ENCODE peak calls at places on chromosomes 6 and 20, in ten cellular contexts. One of them, this sample, is unnamed.

GRCh38 chr20:16975682-16976081 is 227.5 kb downstream of the OTOR start:
- DNase-seq in stimulated activated CD8-positive, alpha-beta memory T cell treated with anti-CD3 and anti-CD28 coated beads, Interleukin-2, amount 100 ng/mL, for 1 hour: no peak
- DNase-seq in RKO: no peak
- DNase-seq in sigmoid colon: no peak
- DNase-seq in NCI-H345: no peak
- DNase-seq in Kasumi-1: no peak
- DNase-seq in NCI-H1436: no peak
- DNase-seq in T-helper 22 cell: no peak
- DNase-seq in M059J: no peak
- DNase-seq in SJSA1: no peak
- DNase-seq in this sample: no peak

GRCh38 chr6:5151295-5151954 is 66.3 kb downstream of the PPP1R3G start:
- DNase-seq in SJSA1: no peak
- DNase-seq in Kasumi-1: no peak
- DNase-seq in NCI-H1436: no peak
- DNase-seq in sigmoid colon: no peak
- DNase-seq in NCI-H345: no peak
- DNase-seq in M059J: no peak
- DNase-seq in RKO: no peak
- DNase-seq in T-helper 22 cell: no peak
- DNase-seq in stimulated activated CD8-positive, alpha-beta memory T cell treated with anti-CD3 and anti-CD28 coated beads, Interleukin-2, amount 100 ng/mL, for 1 hour: no peak
- DNase-seq in this sample: no peak

GRCh38 chr6:11972806-11973205 is 39.3 kb upstream of the HIVEP1 start:
- DNase-seq in T-helper 22 cell: no peak
- DNase-seq in sigmoid colon: no peak
- DNase-seq in SJSA1: no peak
- DNase-seq in stimulated activated CD8-positive, alpha-beta memory T cell treated with anti-CD3 and anti-CD28 coated beads, Interleukin-2, amount 100 ng/mL, for 1 hour: no peak
- DNase-seq in Kasumi-1: no peak
- DNase-seq in NCI-H345: no peak
- DNase-seq in M059J: no peak
- DNase-seq in RKO: no peak
- DNase-seq in NCI-H1436: no peak
- DNase-seq in this sample: peak

GRCh38 chr6:136640132-136640915 is 90.1 kb upstream of the MAP7 start:
- DNase-seq in Kasumi-1: no peak
- DNase-seq in stimulated activated CD8-positive, alpha-beta memory T cell treated with anti-CD3 and anti-CD28 coated beads, Interleukin-2, amount 100 ng/mL, for 1 hour: no peak
- DNase-seq in NCI-H345: peak
- DNase-seq in T-helper 22 cell: no peak
- DNase-seq in SJSA1: no peak
- DNase-seq in sigmoid colon: no peak
- DNase-seq in NCI-H1436: no peak
- DNase-seq in RKO: peak
- DNase-seq in M059J: no peak
- DNase-seq in this sample: no peak

GRCh38 chr6:42911171-42912021 is 4.5 kb upstream of the PTCRA start:
- DNase-seq in RKO: no peak
- DNase-seq in NCI-H345: no peak
- DNase-seq in SJSA1: no peak
- DNase-seq in sigmoid colon: no peak
- DNase-seq in M059J: no peak
- DNase-seq in Kasumi-1: no peak
- DNase-seq in stimulated activated CD8-positive, alpha-beta memory T cell treated with anti-CD3 and anti-CD28 coated beads, Interleukin-2, amount 100 ng/mL, for 1 hour: no peak
- DNase-seq in NCI-H1436: no peak
- DNase-seq in T-helper 22 cell: no peak
- DNase-seq in this sample: no peak

GRCh38 chr6:151448623-151449022 is 3.3 kb downstream of the RMND1 start:
- DNase-seq in sigmoid colon: no peak
- DNase-seq in Kasumi-1: no peak
- DNase-seq in RKO: no peak
- DNase-seq in NCI-H345: no peak
- DNase-seq in stimulated activated CD8-positive, alpha-beta memory T cell treated with anti-CD3 and anti-CD28 coated beads, Interleukin-2, amount 100 ng/mL, for 1 hour: no peak
- DNase-seq in T-helper 22 cell: no peak
- DNase-seq in NCI-H1436: no peak
- DNase-seq in M059J: peak
- DNase-seq in SJSA1: no peak
- DNase-seq in this sample: peak

GRCh38 chr6:164507197-164507957 is 802.0 kb downstream of the C6orf118 start:
- DNase-seq in stimulated activated CD8-positive, alpha-beta memory T cell treated with anti-CD3 and anti-CD28 coated beads, Interleukin-2, amount 100 ng/mL, for 1 hour: no peak
- DNase-seq in M059J: peak
- DNase-seq in sigmoid colon: no peak
- DNase-seq in NCI-H1436: no peak
- DNase-seq in T-helper 22 cell: no peak
- DNase-seq in Kasumi-1: no peak
- DNase-seq in RKO: no peak
- DNase-seq in NCI-H345: no peak
- DNase-seq in SJSA1: no peak
- DNase-seq in this sample: peak

GRCh38 chr6:74366634-74367033 is 670.6 kb downstream of the CD109 start:
- DNase-seq in SJSA1: peak
- DNase-seq in RKO: peak
- DNase-seq in sigmoid colon: no peak
- DNase-seq in NCI-H345: no peak
- DNase-seq in T-helper 22 cell: no peak
- DNase-seq in Kasumi-1: no peak
- DNase-seq in NCI-H1436: no peak
- DNase-seq in stimulated activated CD8-positive, alpha-beta memory T cell treated with anti-CD3 and anti-CD28 coated beads, Interleukin-2, amount 100 ng/mL, for 1 hour: no peak
- DNase-seq in M059J: peak
- DNase-seq in this sample: no peak

GRCh38 chr6:100775667-100776066 is 105.5 kb downstream of the ASCC3 start:
- DNase-seq in M059J: no peak
- DNase-seq in NCI-H345: no peak
- DNase-seq in Kasumi-1: peak
- DNase-seq in stimulated activated CD8-positive, alpha-beta memory T cell treated with anti-CD3 and anti-CD28 coated beads, Interleukin-2, amount 100 ng/mL, for 1 hour: no peak
- DNase-seq in RKO: no peak
- DNase-seq in SJSA1: no peak
- DNase-seq in NCI-H1436: no peak
- DNase-seq in sigmoid colon: no peak
- DNase-seq in T-helper 22 cell: no peak
- DNase-seq in this sample: no peak

GRCh38 chr6:38143191-38144154 is 323.9 kb downstream of the ZFAND3 start:
- DNase-seq in Kasumi-1: no peak
- DNase-seq in sigmoid colon: no peak
- DNase-seq in M059J: no peak
- DNase-seq in NCI-H1436: peak
- DNase-seq in stimulated activated CD8-positive, alpha-beta memory T cell treated with anti-CD3 and anti-CD28 coated beads, Interleukin-2, amount 100 ng/mL, for 1 hour: no peak
- DNase-seq in RKO: no peak
- DNase-seq in SJSA1: no peak
- DNase-seq in T-helper 22 cell: no peak
- DNase-seq in NCI-H345: no peak
- DNase-seq in this sample: peak

GRCh38 chr20:47350691-47351545 is 5.6 kb downstream of the ZMYND8 start:
- DNase-seq in M059J: no peak
- DNase-seq in Kasumi-1: no peak
- DNase-seq in stimulated activated CD8-positive, alpha-beta memory T cell treated with anti-CD3 and anti-CD28 coated beads, Interleukin-2, amount 100 ng/mL, for 1 hour: no peak
- DNase-seq in T-helper 22 cell: no peak
- DNase-seq in NCI-H1436: no peak
- DNase-seq in RKO: no peak
- DNase-seq in sigmoid colon: no peak
- DNase-seq in SJSA1: no peak
- DNase-seq in NCI-H345: no peak
- DNase-seq in this sample: no peak

GRCh38 chr6:157557541-157557940 is 176.6 kb downstream of the ZDHHC14 start:
- DNase-seq in NCI-H1436: no peak
- DNase-seq in Kasumi-1: peak
- DNase-seq in RKO: no peak
- DNase-seq in sigmoid colon: no peak
- DNase-seq in SJSA1: no peak
- DNase-seq in NCI-H345: no peak
- DNase-seq in T-helper 22 cell: no peak
- DNase-seq in stimulated activated CD8-positive, alpha-beta memory T cell treated with anti-CD3 and anti-CD28 coated beads, Interleukin-2, amount 100 ng/mL, for 1 hour: no peak
- DNase-seq in M059J: no peak
- DNase-seq in this sample: no peak

GRCh38 chr20:61413752-61414151 is 161.7 kb downstream of the CDH4 start:
- DNase-seq in Kasumi-1: no peak
- DNase-seq in NCI-H1436: no peak
- DNase-seq in SJSA1: no peak
- DNase-seq in stimulated activated CD8-positive, alpha-beta memory T cell treated with anti-CD3 and anti-CD28 coated beads, Interleukin-2, amount 100 ng/mL, for 1 hour: no peak
- DNase-seq in T-helper 22 cell: no peak
- DNase-seq in RKO: no peak
- DNase-seq in NCI-H345: no peak
- DNase-seq in sigmoid colon: no peak
- DNase-seq in M059J: no peak
- DNase-seq in this sample: no peak

GRCh38 chr20:35601021-35601973 is 14.3 kb upstream of the SPAG4 start:
- DNase-seq in SJSA1: peak
- DNase-seq in M059J: no peak
- DNase-seq in sigmoid colon: peak
- DNase-seq in Kasumi-1: peak
- DNase-seq in NCI-H345: peak
- DNase-seq in T-helper 22 cell: peak
- DNase-seq in NCI-H1436: peak
- DNase-seq in stimulated activated CD8-positive, alpha-beta memory T cell treated with anti-CD3 and anti-CD28 coated beads, Interleukin-2, amount 100 ng/mL, for 1 hour: peak
- DNase-seq in RKO: no peak
- DNase-seq in this sample: peak

GRCh38 chr20:59994697-59995122 is 36.5 kb downstream of the CDH26 start:
- DNase-seq in stimulated activated CD8-positive, alpha-beta memory T cell treated with anti-CD3 and anti-CD28 coated beads, Interleukin-2, amount 100 ng/mL, for 1 hour: no peak
- DNase-seq in SJSA1: no peak
- DNase-seq in NCI-H345: no peak
- DNase-seq in Kasumi-1: peak
- DNase-seq in T-helper 22 cell: no peak
- DNase-seq in RKO: no peak
- DNase-seq in NCI-H1436: no peak
- DNase-seq in M059J: peak
- DNase-seq in sigmoid colon: no peak
- DNase-seq in this sample: no peak

GRCh38 chr6:43992783-43993505 is 134.3 kb downstream of the MRPL14 start:
- DNase-seq in Kasumi-1: no peak
- DNase-seq in NCI-H1436: no peak
- DNase-seq in NCI-H345: no peak
- DNase-seq in T-helper 22 cell: no peak
- DNase-seq in sigmoid colon: peak
- DNase-seq in RKO: no peak
- DNase-seq in stimulated activated CD8-positive, alpha-beta memory T cell treated with anti-CD3 and anti-CD28 coated beads, Interleukin-2, amount 100 ng/mL, for 1 hour: no peak
- DNase-seq in M059J: no peak
- DNase-seq in SJSA1: no peak
- DNase-seq in this sample: no peak